ENCODE peak calls at places on chromosomes 12 and 14, in nine cellular contexts. One of them, this sample, is unnamed.

GRCh38 chr14:75449703-75450102 is 21.9 kb downstream of the JDP2 start:
- DNase-seq in stimulated activated CD4-positive, alpha-beta T cell treated with anti-CD3 and anti-CD28 coated beads, TNF-alpha, amount 100 ng/mL, for 48 hours: no peak
- DNase-seq in Right ventricle myocardium superior: no peak
- DNase-seq in posterior cingulate gyrus: no peak
- DNase-seq in activated T-helper 1 cell treated with Interleukin-2 at 50 U/mL for 16 hours: no peak
- DNase-seq in activated CD4-positive, alpha-beta T cell treated with anti-CD3 and anti-CD28 coated beads, Interleukin-2, amount 50 U/mL, for 48 hours: no peak
- DNase-seq in substantia nigra: no peak
- DNase-seq in NCI-H1417 treated with DMSO at 0.1 percent for 48 hours: no peak
- DNase-seq in NCI-H1436 treated with DMSO at 0.1 percent for 48 hours: no peak
- DNase-seq in this sample: no peak

GRCh38 chr12:88860846-88861245 is 280.6 kb upstream of the KITLG start:
- DNase-seq in Right ventricle myocardium superior: no peak
- DNase-seq in substantia nigra: no peak
- DNase-seq in posterior cingulate gyrus: no peak
- DNase-seq in stimulated activated CD4-positive, alpha-beta T cell treated with anti-CD3 and anti-CD28 coated beads, TNF-alpha, amount 100 ng/mL, for 48 hours: no peak
- DNase-seq in NCI-H1417 treated with DMSO at 0.1 percent for 48 hours: no peak
- DNase-seq in activated CD4-positive, alpha-beta T cell treated with anti-CD3 and anti-CD28 coated beads, Interleukin-2, amount 50 U/mL, for 48 hours: no peak
- DNase-seq in activated T-helper 1 cell treated with Interleukin-2 at 50 U/mL for 16 hours: no peak
- DNase-seq in NCI-H1436 treated with DMSO at 0.1 percent for 48 hours: no peak
- DNase-seq in this sample: no peak

GRCh38 chr14:47929334-47929733 is 253.9 kb upstream of the MDGA2 start:
- DNase-seq in substantia nigra: no peak
- DNase-seq in NCI-H1417 treated with DMSO at 0.1 percent for 48 hours: no peak
- DNase-seq in activated T-helper 1 cell treated with Interleukin-2 at 50 U/mL for 16 hours: no peak
- DNase-seq in posterior cingulate gyrus: no peak
- DNase-seq in NCI-H1436 treated with DMSO at 0.1 percent for 48 hours: no peak
- DNase-seq in Right ventricle myocardium superior: no peak
- DNase-seq in stimulated activated CD4-positive, alpha-beta T cell treated with anti-CD3 and anti-CD28 coated beads, TNF-alpha, amount 100 ng/mL, for 48 hours: no peak
- DNase-seq in activated CD4-positive, alpha-beta T cell treated with anti-CD3 and anti-CD28 coated beads, Interleukin-2, amount 50 U/mL, for 48 hours: no peak
- DNase-seq in this sample: no peak

GRCh38 chr14:58625438-58625837 is 12.3 kb upstream of the DACT1 start:
- DNase-seq in stimulated activated CD4-positive, alpha-beta T cell treated with anti-CD3 and anti-CD28 coated beads, TNF-alpha, amount 100 ng/mL, for 48 hours: no peak
- DNase-seq in activated T-helper 1 cell treated with Interleukin-2 at 50 U/mL for 16 hours: no peak
- DNase-seq in NCI-H1417 treated with DMSO at 0.1 percent for 48 hours: no peak
- DNase-seq in Right ventricle myocardium superior: no peak
- DNase-seq in NCI-H1436 treated with DMSO at 0.1 percent for 48 hours: no peak
- DNase-seq in activated CD4-positive, alpha-beta T cell treated with anti-CD3 and anti-CD28 coated beads, Interleukin-2, amount 50 U/mL, for 48 hours: no peak
- DNase-seq in posterior cingulate gyrus: no peak
- DNase-seq in substantia nigra: no peak
- DNase-seq in this sample: no peak

GRCh38 chr14:96881713-96882112 is 84.5 kb downstream of the VRK1 start:
- DNase-seq in stimulated activated CD4-positive, alpha-beta T cell treated with anti-CD3 and anti-CD28 coated beads, TNF-alpha, amount 100 ng/mL, for 48 hours: no peak
- DNase-seq in substantia nigra: no peak
- DNase-seq in activated CD4-positive, alpha-beta T cell treated with anti-CD3 and anti-CD28 coated beads, Interleukin-2, amount 50 U/mL, for 48 hours: no peak
- DNase-seq in Right ventricle myocardium superior: no peak
- DNase-seq in NCI-H1436 treated with DMSO at 0.1 percent for 48 hours: no peak
- DNase-seq in posterior cingulate gyrus: no peak
- DNase-seq in NCI-H1417 treated with DMSO at 0.1 percent for 48 hours: no peak
- DNase-seq in activated T-helper 1 cell treated with Interleukin-2 at 50 U/mL for 16 hours: no peak
- DNase-seq in this sample: no peak

GRCh38 chr12:46401703-46402102 is 29.1 kb upstream of the SLC38A2 start:
- DNase-seq in activated CD4-positive, alpha-beta T cell treated with anti-CD3 and anti-CD28 coated beads, Interleukin-2, amount 50 U/mL, for 48 hours: no peak
- DNase-seq in NCI-H1417 treated with DMSO at 0.1 percent for 48 hours: no peak
- DNase-seq in substantia nigra: no peak
- DNase-seq in NCI-H1436 treated with DMSO at 0.1 percent for 48 hours: no peak
- DNase-seq in activated T-helper 1 cell treated with Interleukin-2 at 50 U/mL for 16 hours: no peak
- DNase-seq in posterior cingulate gyrus: peak
- DNase-seq in Right ventricle myocardium superior: peak
- DNase-seq in stimulated activated CD4-positive, alpha-beta T cell treated with anti-CD3 and anti-CD28 coated beads, TNF-alpha, amount 100 ng/mL, for 48 hours: no peak
- DNase-seq in this sample: peak

GRCh38 chr12:121423682-121424631 is 24.0 kb downstream of the RNF34 start:
- DNase-seq in activated CD4-positive, alpha-beta T cell treated with anti-CD3 and anti-CD28 coated beads, Interleukin-2, amount 50 U/mL, for 48 hours: no peak
- DNase-seq in activated T-helper 1 cell treated with Interleukin-2 at 50 U/mL for 16 hours: no peak
- DNase-seq in NCI-H1417 treated with DMSO at 0.1 percent for 48 hours: no peak
- DNase-seq in stimulated activated CD4-positive, alpha-beta T cell treated with anti-CD3 and anti-CD28 coated beads, TNF-alpha, amount 100 ng/mL, for 48 hours: no peak
- DNase-seq in Right ventricle myocardium superior: no peak
- DNase-seq in NCI-H1436 treated with DMSO at 0.1 percent for 48 hours: no peak
- DNase-seq in posterior cingulate gyrus: peak
- DNase-seq in substantia nigra: peak
- DNase-seq in this sample: peak

GRCh38 chr14:59727073-59727661 is 143.4 kb downstream of the RTN1 start:
- DNase-seq in NCI-H1436 treated with DMSO at 0.1 percent for 48 hours: no peak
- DNase-seq in NCI-H1417 treated with DMSO at 0.1 percent for 48 hours: no peak
- DNase-seq in substantia nigra: no peak
- DNase-seq in stimulated activated CD4-positive, alpha-beta T cell treated with anti-CD3 and anti-CD28 coated beads, TNF-alpha, amount 100 ng/mL, for 48 hours: no peak
- DNase-seq in activated T-helper 1 cell treated with Interleukin-2 at 50 U/mL for 16 hours: no peak
- DNase-seq in activated CD4-positive, alpha-beta T cell treated with anti-CD3 and anti-CD28 coated beads, Interleukin-2, amount 50 U/mL, for 48 hours: no peak
- DNase-seq in Right ventricle myocardium superior: no peak
- DNase-seq in posterior cingulate gyrus: peak
- DNase-seq in this sample: no peak

GRCh38 chr14:103531421-103532215 is 2.6 kb downstream of the TRMT61A start:
- DNase-seq in activated T-helper 1 cell treated with Interleukin-2 at 50 U/mL for 16 hours: no peak
- DNase-seq in substantia nigra: no peak
- DNase-seq in activated CD4-positive, alpha-beta T cell treated with anti-CD3 and anti-CD28 coated beads, Interleukin-2, amount 50 U/mL, for 48 hours: no peak
- DNase-seq in NCI-H1417 treated with DMSO at 0.1 percent for 48 hours: no peak
- DNase-seq in stimulated activated CD4-positive, alpha-beta T cell treated with anti-CD3 and anti-CD28 coated beads, TNF-alpha, amount 100 ng/mL, for 48 hours: no peak
- DNase-seq in Right ventricle myocardium superior: no peak
- DNase-seq in posterior cingulate gyrus: no peak
- DNase-seq in NCI-H1436 treated with DMSO at 0.1 percent for 48 hours: no peak
- DNase-seq in this sample: no peak

GRCh38 chr12:132827763-132828703 is 636 bp downstream of the GOLGA3 start:
- DNase-seq in activated T-helper 1 cell treated with Interleukin-2 at 50 U/mL for 16 hours: no peak
- DNase-seq in Right ventricle myocardium superior: no peak
- DNase-seq in NCI-H1436 treated with DMSO at 0.1 percent for 48 hours: no peak
- DNase-seq in NCI-H1417 treated with DMSO at 0.1 percent for 48 hours: no peak
- DNase-seq in substantia nigra: peak
- DNase-seq in stimulated activated CD4-positive, alpha-beta T cell treated with anti-CD3 and anti-CD28 coated beads, TNF-alpha, amount 100 ng/mL, for 48 hours: no peak
- DNase-seq in activated CD4-positive, alpha-beta T cell treated with anti-CD3 and anti-CD28 coated beads, Interleukin-2, amount 50 U/mL, for 48 hours: peak
- DNase-seq in posterior cingulate gyrus: peak
- DNase-seq in this sample: peak

GRCh38 chr12:40692617-40693502 is 621 bp downstream of the CNTN1 start:
- DNase-seq in activated T-helper 1 cell treated with Interleukin-2 at 50 U/mL for 16 hours: no peak
- DNase-seq in activated CD4-positive, alpha-beta T cell treated with anti-CD3 and anti-CD28 coated beads, Interleukin-2, amount 50 U/mL, for 48 hours: no peak
- DNase-seq in NCI-H1417 treated with DMSO at 0.1 percent for 48 hours: no peak
- DNase-seq in stimulated activated CD4-positive, alpha-beta T cell treated with anti-CD3 and anti-CD28 coated beads, TNF-alpha, amount 100 ng/mL, for 48 hours: no peak
- DNase-seq in NCI-H1436 treated with DMSO at 0.1 percent for 48 hours: no peak
- DNase-seq in posterior cingulate gyrus: peak
- DNase-seq in Right ventricle myocardium superior: peak
- DNase-seq in substantia nigra: peak
- DNase-seq in this sample: no peak

GRCh38 chr12:108837680-108838079 is 19.7 kb downstream of the SSH1 start:
- DNase-seq in NCI-H1417 treated with DMSO at 0.1 percent for 48 hours: no peak
- DNase-seq in posterior cingulate gyrus: no peak
- DNase-seq in activated CD4-positive, alpha-beta T cell treated with anti-CD3 and anti-CD28 coated beads, Interleukin-2, amount 50 U/mL, for 48 hours: no peak
- DNase-seq in NCI-H1436 treated with DMSO at 0.1 percent for 48 hours: no peak
- DNase-seq in stimulated activated CD4-positive, alpha-beta T cell treated with anti-CD3 and anti-CD28 coated beads, TNF-alpha, amount 100 ng/mL, for 48 hours: no peak
- DNase-seq in Right ventricle myocardium superior: no peak
- DNase-seq in substantia nigra: no peak
- DNase-seq in activated T-helper 1 cell treated with Interleukin-2 at 50 U/mL for 16 hours: no peak
- DNase-seq in this sample: no peak

GRCh38 chr12:24728366-24728765 is 220.5 kb downstream of the BCAT1 start:
- DNase-seq in NCI-H1436 treated with DMSO at 0.1 percent for 48 hours: no peak
- DNase-seq in posterior cingulate gyrus: no peak
- DNase-seq in stimulated activated CD4-positive, alpha-beta T cell treated with anti-CD3 and anti-CD28 coated beads, TNF-alpha, amount 100 ng/mL, for 48 hours: no peak
- DNase-seq in activated T-helper 1 cell treated with Interleukin-2 at 50 U/mL for 16 hours: no peak
- DNase-seq in substantia nigra: no peak
- DNase-seq in NCI-H1417 treated with DMSO at 0.1 percent for 48 hours: no peak
- DNase-seq in activated CD4-positive, alpha-beta T cell treated with anti-CD3 and anti-CD28 coated beads, Interleukin-2, amount 50 U/mL, for 48 hours: no peak
- DNase-seq in Right ventricle myocardium superior: no peak
- DNase-seq in this sample: no peak

GRCh38 chr12:111425655-111426054 is 19.9 kb downstream of the SH2B3 start:
- DNase-seq in activated CD4-positive, alpha-beta T cell treated with anti-CD3 and anti-CD28 coated beads, Interleukin-2, amount 50 U/mL, for 48 hours: no peak
- DNase-seq in substantia nigra: no peak
- DNase-seq in posterior cingulate gyrus: no peak
- DNase-seq in NCI-H1436 treated with DMSO at 0.1 percent for 48 hours: no peak
- DNase-seq in activated T-helper 1 cell treated with Interleukin-2 at 50 U/mL for 16 hours: no peak
- DNase-seq in stimulated activated CD4-positive, alpha-beta T cell treated with anti-CD3 and anti-CD28 coated beads, TNF-alpha, amount 100 ng/mL, for 48 hours: no peak
- DNase-seq in Right ventricle myocardium superior: peak
- DNase-seq in NCI-H1417 treated with DMSO at 0.1 percent for 48 hours: no peak
- DNase-seq in this sample: peak

GRCh38 chr14:100221419-100222218 is 17.3 kb upstream of the YY1 start:
- DNase-seq in stimulated activated CD4-positive, alpha-beta T cell treated with anti-CD3 and anti-CD28 coated beads, TNF-alpha, amount 100 ng/mL, for 48 hours: peak
- DNase-seq in Right ventricle myocardium superior: peak
- DNase-seq in NCI-H1417 treated with DMSO at 0.1 percent for 48 hours: no peak
- DNase-seq in activated T-helper 1 cell treated with Interleukin-2 at 50 U/mL for 16 hours: peak
- DNase-seq in substantia nigra: no peak
- DNase-seq in activated CD4-positive, alpha-beta T cell treated with anti-CD3 and anti-CD28 coated beads, Interleukin-2, amount 50 U/mL, for 48 hours: peak
- DNase-seq in posterior cingulate gyrus: no peak
- DNase-seq in NCI-H1436 treated with DMSO at 0.1 percent for 48 hours: peak
- DNase-seq in this sample: peak

GRCh38 chr12:129073157-129073915 is 220.1 kb downstream of the GLT1D1 start:
- DNase-seq in NCI-H1436 treated with DMSO at 0.1 percent for 48 hours: no peak
- DNase-seq in NCI-H1417 treated with DMSO at 0.1 percent for 48 hours: no peak
- DNase-seq in activated CD4-positive, alpha-beta T cell treated with anti-CD3 and anti-CD28 coated beads, Interleukin-2, amount 50 U/mL, for 48 hours: no peak
- DNase-seq in substantia nigra: no peak
- DNase-seq in posterior cingulate gyrus: peak
- DNase-seq in Right ventricle myocardium superior: no peak
- DNase-seq in stimulated activated CD4-positive, alpha-beta T cell treated with anti-CD3 and anti-CD28 coated beads, TNF-alpha, amount 100 ng/mL, for 48 hours: no peak
- DNase-seq in activated T-helper 1 cell treated with Interleukin-2 at 50 U/mL for 16 hours: no peak
- DNase-seq in this sample: no peak

GRCh38 chr14:58663494-58664111 is 25.8 kb downstream of the DACT1 start:
- DNase-seq in stimulated activated CD4-positive, alpha-beta T cell treated with anti-CD3 and anti-CD28 coated beads, TNF-alpha, amount 100 ng/mL, for 48 hours: no peak
- DNase-seq in activated CD4-positive, alpha-beta T cell treated with anti-CD3 and anti-CD28 coated beads, Interleukin-2, amount 50 U/mL, for 48 hours: no peak
- DNase-seq in activated T-helper 1 cell treated with Interleukin-2 at 50 U/mL for 16 hours: no peak
- DNase-seq in posterior cingulate gyrus: peak
- DNase-seq in substantia nigra: no peak
- DNase-seq in NCI-H1417 treated with DMSO at 0.1 percent for 48 hours: peak
- DNase-seq in Right ventricle myocardium superior: no peak
- DNase-seq in NCI-H1436 treated with DMSO at 0.1 percent for 48 hours: no peak
- DNase-seq in this sample: no peak

GRCh38 chr14:73796881-73797539 is 54.6 kb upstream of the PTGR2 start:
- DNase-seq in stimulated activated CD4-positive, alpha-beta T cell treated with anti-CD3 and anti-CD28 coated beads, TNF-alpha, amount 100 ng/mL, for 48 hours: no peak
- DNase-seq in posterior cingulate gyrus: no peak
- DNase-seq in Right ventricle myocardium superior: no peak
- DNase-seq in substantia nigra: no peak
- DNase-seq in NCI-H1417 treated with DMSO at 0.1 percent for 48 hours: no peak
- DNase-seq in activated CD4-positive, alpha-beta T cell treated with anti-CD3 and anti-CD28 coated beads, Interleukin-2, amount 50 U/mL, for 48 hours: no peak
- DNase-seq in NCI-H1436 treated with DMSO at 0.1 percent for 48 hours: no peak
- DNase-seq in activated T-helper 1 cell treated with Interleukin-2 at 50 U/mL for 16 hours: no peak
- DNase-seq in this sample: no peak

GRCh38 chr12:76976777-76977465 is 88.4 kb downstream of the E2F7 start:
- DNase-seq in activated T-helper 1 cell treated with Interleukin-2 at 50 U/mL for 16 hours: no peak
- DNase-seq in NCI-H1436 treated with DMSO at 0.1 percent for 48 hours: no peak
- DNase-seq in NCI-H1417 treated with DMSO at 0.1 percent for 48 hours: no peak
- DNase-seq in Right ventricle myocardium superior: no peak
- DNase-seq in posterior cingulate gyrus: no peak
- DNase-seq in stimulated activated CD4-positive, alpha-beta T cell treated with anti-CD3 and anti-CD28 coated beads, TNF-alpha, amount 100 ng/mL, for 48 hours: no peak
- DNase-seq in activated CD4-positive, alpha-beta T cell treated with anti-CD3 and anti-CD28 coated beads, Interleukin-2, amount 50 U/mL, for 48 hours: no peak
- DNase-seq in substantia nigra: no peak
- DNase-seq in this sample: no peak

GRCh38 chr12:81253360-81253759 is 175.5 kb downstream of the ACSS3 start:
- DNase-seq in stimulated activated CD4-positive, alpha-beta T cell treated with anti-CD3 and anti-CD28 coated beads, TNF-alpha, amount 100 ng/mL, for 48 hours: no peak
- DNase-seq in NCI-H1417 treated with DMSO at 0.1 percent for 48 hours: no peak
- DNase-seq in NCI-H1436 treated with DMSO at 0.1 percent for 48 hours: no peak
- DNase-seq in activated T-helper 1 cell treated with Interleukin-2 at 50 U/mL for 16 hours: no peak
- DNase-seq in substantia nigra: no peak
- DNase-seq in activated CD4-positive, alpha-beta T cell treated with anti-CD3 and anti-CD28 coated beads, Interleukin-2, amount 50 U/mL, for 48 hours: no peak
- DNase-seq in Right ventricle myocardium superior: no peak
- DNase-seq in posterior cingulate gyrus: no peak
- DNase-seq in this sample: no peak

GRCh38 chr12:128707488-128707887 is 116.3 kb downstream of the SLC15A4 start:
- DNase-seq in posterior cingulate gyrus: no peak
- DNase-seq in Right ventricle myocardium superior: no peak
- DNase-seq in substantia nigra: no peak
- DNase-seq in activated T-helper 1 cell treated with Interleukin-2 at 50 U/mL for 16 hours: no peak
- DNase-seq in stimulated activated CD4-positive, alpha-beta T cell treated with anti-CD3 and anti-CD28 coated beads, TNF-alpha, amount 100 ng/mL, for 48 hours: no peak
- DNase-seq in NCI-H1436 treated with DMSO at 0.1 percent for 48 hours: no peak
- DNase-seq in activated CD4-positive, alpha-beta T cell treated with anti-CD3 and anti-CD28 coated beads, Interleukin-2, amount 50 U/mL, for 48 hours: no peak
- DNase-seq in NCI-H1417 treated with DMSO at 0.1 percent for 48 hours: no peak
- DNase-seq in this sample: no peak

GRCh38 chr12:2608608-2608945 is 186.2 kb upstream of the FKBP4 start:
- DNase-seq in NCI-H1417 treated with DMSO at 0.1 percent for 48 hours: no peak
- DNase-seq in activated CD4-positive, alpha-beta T cell treated with anti-CD3 and anti-CD28 coated beads, Interleukin-2, amount 50 U/mL, for 48 hours: no peak
- DNase-seq in posterior cingulate gyrus: no peak
- DNase-seq in substantia nigra: no peak
- DNase-seq in Right ventricle myocardium superior: no peak
- DNase-seq in activated T-helper 1 cell treated with Interleukin-2 at 50 U/mL for 16 hours: no peak
- DNase-seq in NCI-H1436 treated with DMSO at 0.1 percent for 48 hours: no peak
- DNase-seq in stimulated activated CD4-positive, alpha-beta T cell treated with anti-CD3 and anti-CD28 coated beads, TNF-alpha, amount 100 ng/mL, for 48 hours: no peak
- DNase-seq in this sample: no peak

GRCh38 chr14:102317564-102318248 is 1.8 kb upstream of the ZNF839 start:
- DNase-seq in stimulated activated CD4-positive, alpha-beta T cell treated with anti-CD3 and anti-CD28 coated beads, TNF-alpha, amount 100 ng/mL, for 48 hours: no peak
- DNase-seq in NCI-H1436 treated with DMSO at 0.1 percent for 48 hours: peak
- DNase-seq in posterior cingulate gyrus: peak
- DNase-seq in activated CD4-positive, alpha-beta T cell treated with anti-CD3 and anti-CD28 coated beads, Interleukin-2, amount 50 U/mL, for 48 hours: peak
- DNase-seq in activated T-helper 1 cell treated with Interleukin-2 at 50 U/mL for 16 hours: no peak
- DNase-seq in substantia nigra: peak
- DNase-seq in Right ventricle myocardium superior: no peak
- DNase-seq in NCI-H1417 treated with DMSO at 0.1 percent for 48 hours: peak
- DNase-seq in this sample: peak

GRCh38 chr12:102118874-102119273 is 1.0 kb downstream of the NUP37 start:
- DNase-seq in stimulated activated CD4-positive, alpha-beta T cell treated with anti-CD3 and anti-CD28 coated beads, TNF-alpha, amount 100 ng/mL, for 48 hours: no peak
- DNase-seq in activated T-helper 1 cell treated with Interleukin-2 at 50 U/mL for 16 hours: no peak
- DNase-seq in activated CD4-positive, alpha-beta T cell treated with anti-CD3 and anti-CD28 coated beads, Interleukin-2, amount 50 U/mL, for 48 hours: no peak
- DNase-seq in Right ventricle myocardium superior: no peak
- DNase-seq in NCI-H1436 treated with DMSO at 0.1 percent for 48 hours: no peak
- DNase-seq in NCI-H1417 treated with DMSO at 0.1 percent for 48 hours: no peak
- DNase-seq in substantia nigra: no peak
- DNase-seq in posterior cingulate gyrus: no peak
- DNase-seq in this sample: no peak

GRCh38 chr14:101992708-101993107 is 28.3 kb downstream of the DYNC1H1 start:
- DNase-seq in posterior cingulate gyrus: no peak
- DNase-seq in activated CD4-positive, alpha-beta T cell treated with anti-CD3 and anti-CD28 coated beads, Interleukin-2, amount 50 U/mL, for 48 hours: no peak
- DNase-seq in NCI-H1417 treated with DMSO at 0.1 percent for 48 hours: no peak
- DNase-seq in substantia nigra: no peak
- DNase-seq in stimulated activated CD4-positive, alpha-beta T cell treated with anti-CD3 and anti-CD28 coated beads, TNF-alpha, amount 100 ng/mL, for 48 hours: no peak
- DNase-seq in Right ventricle myocardium superior: no peak
- DNase-seq in activated T-helper 1 cell treated with Interleukin-2 at 50 U/mL for 16 hours: no peak
- DNase-seq in NCI-H1436 treated with DMSO at 0.1 percent for 48 hours: no peak
- DNase-seq in this sample: no peak

GRCh38 chr12:26125451-26126339 is 858 bp upstream of the BHLHE41 start:
- DNase-seq in posterior cingulate gyrus: peak
- DNase-seq in stimulated activated CD4-positive, alpha-beta T cell treated with anti-CD3 and anti-CD28 coated beads, TNF-alpha, amount 100 ng/mL, for 48 hours: no peak
- DNase-seq in activated CD4-positive, alpha-beta T cell treated with anti-CD3 and anti-CD28 coated beads, Interleukin-2, amount 50 U/mL, for 48 hours: peak
- DNase-seq in NCI-H1417 treated with DMSO at 0.1 percent for 48 hours: peak
- DNase-seq in substantia nigra: peak
- DNase-seq in NCI-H1436 treated with DMSO at 0.1 percent for 48 hours: no peak
- DNase-seq in activated T-helper 1 cell treated with Interleukin-2 at 50 U/mL for 16 hours: no peak
- DNase-seq in Right ventricle myocardium superior: peak
- DNase-seq in this sample: peak

GRCh38 chr12:124464062-124464461 is 103.3 kb downstream of the NCOR2 start:
- DNase-seq in activated T-helper 1 cell treated with Interleukin-2 at 50 U/mL for 16 hours: no peak
- DNase-seq in activated CD4-positive, alpha-beta T cell treated with anti-CD3 and anti-CD28 coated beads, Interleukin-2, amount 50 U/mL, for 48 hours: no peak
- DNase-seq in posterior cingulate gyrus: no peak
- DNase-seq in substantia nigra: peak
- DNase-seq in stimulated activated CD4-positive, alpha-beta T cell treated with anti-CD3 and anti-CD28 coated beads, TNF-alpha, amount 100 ng/mL, for 48 hours: no peak
- DNase-seq in Right ventricle myocardium superior: peak
- DNase-seq in NCI-H1417 treated with DMSO at 0.1 percent for 48 hours: no peak
- DNase-seq in NCI-H1436 treated with DMSO at 0.1 percent for 48 hours: no peak
- DNase-seq in this sample: peak

GRCh38 chr12:80702889-80703605 is 4.4 kb upstream of the MYF6 start:
- DNase-seq in NCI-H1417 treated with DMSO at 0.1 percent for 48 hours: no peak
- DNase-seq in substantia nigra: no peak
- DNase-seq in NCI-H1436 treated with DMSO at 0.1 percent for 48 hours: peak
- DNase-seq in activated T-helper 1 cell treated with Interleukin-2 at 50 U/mL for 16 hours: no peak
- DNase-seq in activated CD4-positive, alpha-beta T cell treated with anti-CD3 and anti-CD28 coated beads, Interleukin-2, amount 50 U/mL, for 48 hours: no peak
- DNase-seq in Right ventricle myocardium superior: no peak
- DNase-seq in stimulated activated CD4-positive, alpha-beta T cell treated with anti-CD3 and anti-CD28 coated beads, TNF-alpha, amount 100 ng/mL, for 48 hours: no peak
- DNase-seq in posterior cingulate gyrus: no peak
- DNase-seq in this sample: no peak

GRCh38 chr14:89182326-89182725 is 234.7 kb downstream of the FOXN3 start:
- DNase-seq in stimulated activated CD4-positive, alpha-beta T cell treated with anti-CD3 and anti-CD28 coated beads, TNF-alpha, amount 100 ng/mL, for 48 hours: no peak
- DNase-seq in NCI-H1417 treated with DMSO at 0.1 percent for 48 hours: no peak
- DNase-seq in NCI-H1436 treated with DMSO at 0.1 percent for 48 hours: no peak
- DNase-seq in activated CD4-positive, alpha-beta T cell treated with anti-CD3 and anti-CD28 coated beads, Interleukin-2, amount 50 U/mL, for 48 hours: no peak
- DNase-seq in substantia nigra: no peak
- DNase-seq in Right ventricle myocardium superior: no peak
- DNase-seq in activated T-helper 1 cell treated with Interleukin-2 at 50 U/mL for 16 hours: no peak
- DNase-seq in posterior cingulate gyrus: no peak
- DNase-seq in this sample: no peak

GRCh38 chr12:13377698-13378097 is 181.2 kb downstream of the EMP1 start:
- DNase-seq in NCI-H1417 treated with DMSO at 0.1 percent for 48 hours: no peak
- DNase-seq in NCI-H1436 treated with DMSO at 0.1 percent for 48 hours: no peak
- DNase-seq in substantia nigra: no peak
- DNase-seq in stimulated activated CD4-positive, alpha-beta T cell treated with anti-CD3 and anti-CD28 coated beads, TNF-alpha, amount 100 ng/mL, for 48 hours: no peak
- DNase-seq in activated CD4-positive, alpha-beta T cell treated with anti-CD3 and anti-CD28 coated beads, Interleukin-2, amount 50 U/mL, for 48 hours: no peak
- DNase-seq in posterior cingulate gyrus: no peak
- DNase-seq in Right ventricle myocardium superior: no peak
- DNase-seq in activated T-helper 1 cell treated with Interleukin-2 at 50 U/mL for 16 hours: no peak
- DNase-seq in this sample: no peak

GRCh38 chr14:92471919-92472318 is 41.7 kb upstream of the RIN3 start:
- DNase-seq in stimulated activated CD4-positive, alpha-beta T cell treated with anti-CD3 and anti-CD28 coated beads, TNF-alpha, amount 100 ng/mL, for 48 hours: no peak
- DNase-seq in posterior cingulate gyrus: no peak
- DNase-seq in substantia nigra: no peak
- DNase-seq in activated CD4-positive, alpha-beta T cell treated with anti-CD3 and anti-CD28 coated beads, Interleukin-2, amount 50 U/mL, for 48 hours: no peak
- DNase-seq in NCI-H1417 treated with DMSO at 0.1 percent for 48 hours: no peak
- DNase-seq in NCI-H1436 treated with DMSO at 0.1 percent for 48 hours: no peak
- DNase-seq in activated T-helper 1 cell treated with Interleukin-2 at 50 U/mL for 16 hours: no peak
- DNase-seq in Right ventricle myocardium superior: no peak
- DNase-seq in this sample: no peak